ENCODE peak calls at places on chromosomes 5 and 9, in six cellular contexts. E is heart right ventricle, W is hepatocyte, U is transverse colon, M is HCT116, V is tibial artery. Y is an unnamed sample.

GRCh38 chr9:117278656-117279055 is 136.2 kb downstream of the ASTN2 start:
- DNase-seq in V (no peak), W (no peak), M (no peak), E (no peak), U (no peak), Y (no peak)

GRCh38 chr5:41508186-41508585 is 2.2 kb downstream of the PLCXD3 start:
- DNase-seq in U (no peak), M (no peak), V (no peak), W (no peak), E (no peak), Y (no peak)

GRCh38 chr5:141771031-141771430 is 89.0 kb upstream of the ARAP3 start:
- DNase-seq in E (no peak), W (peak; percentile 16), M (no peak), U (no peak), V (no peak), Y (no peak)

GRCh38 chr9:14961372-14962068 is 51.3 kb upstream of the FREM1 start:
- DNase-seq in U (peak; percentile 34), V (no peak), W (peak; percentile 58), E (no peak), M (no peak), Y (no peak)

GRCh38 chr5:52799358-52799982 is 11.8 kb downstream of the ITGA1 start:
- DNase-seq in W (peak; percentile 66), V (peak; percentile 77), U (peak; percentile 42), M (no peak), E (peak; percentile 28), Y (peak; percentile 19)

GRCh38 chr9:13705356-13705755 is 425.9 kb upstream of the MPDZ start:
- DNase-seq in W (peak; percentile 15), E (no peak), M (no peak), V (no peak), U (no peak), Y (no peak)

GRCh38 chr9:15182003-15182695 is 124.9 kb downstream of the TTC39B start:
- DNase-seq in E (no peak), M (no peak), V (no peak), W (no peak), U (no peak), Y (no peak)

GRCh38 chr5:31232273-31232888 is 38.9 kb downstream of the CDH6 start:
- DNase-seq in V (no peak), W (peak; percentile 78), M (peak; percentile 7), E (no peak), U (no peak), Y (no peak)

GRCh38 chr5:141758316-141758965 is 76.4 kb upstream of the ARAP3 start:
- DNase-seq in V (no peak), E (no peak), U (no peak), M (no peak), W (peak; percentile 29), Y (no peak)

GRCh38 chr9:131500939-131501541 is 1.7 kb upstream of the POMT1 start:
- DNase-seq in U (no peak), E (no peak), W (peak; percentile 23), V (no peak), M (no peak), Y (no peak)

GRCh38 chr5:43019293-43019614 is 20.9 kb downstream of the ANXA2R start:
- DNase-seq in W (no peak), U (no peak), E (no peak), V (no peak), M (no peak), Y (no peak)
- H3K27ac ChIP-seq in W (peak overlapping the region; percentile 93), U (peak overlapping the region; percentile 97), E (peak overlapping the region; percentile 95), V (peak overlapping the region; percentile 93), M (no peak overlapping the region), Y (peak overlapping the region; percentile 98)

GRCh38 chr9:121048175-121048574 is 1.9 kb downstream of the C5 start:
- DNase-seq in W (no peak), E (no peak), V (no peak), U (no peak), M (no peak), Y (no peak)
- H3K36me3 ChIP-seq in W (no peaks in the 10 kb centered on the region), E (no peaks in the 10 kb centered on the region), V (no peaks in the 10 kb centered on the region), U (no peaks in the 10 kb centered on the region), M (no peaks in the 10 kb centered on the region), Y (no peaks in the 10 kb centered on the region)

GRCh38 chr5:2556375-2556966 is 195.0 kb downstream of the IRX2 start:
- DNase-seq in U (no peak), M (no peak), E (no peak), V (no peak), W (no peak), Y (no peak)

GRCh38 chr5:2563046-2563445 is 188.4 kb downstream of the IRX2 start:
- DNase-seq in E (no peak), W (no peak), U (no peak), V (no peak), M (no peak), Y (no peak)

GRCh38 chr5:2562036-2562435 is 189.4 kb downstream of the IRX2 start:
- DNase-seq in V (no peak), E (no peak), U (no peak), W (no peak), M (no peak), Y (no peak)

GRCh38 chr5:2557435-2557834 is 194.0 kb downstream of the IRX2 start:
- DNase-seq in E (no peak), V (no peak), U (no peak), W (no peak), M (no peak), Y (no peak)

GRCh38 chr5:2560435-2560834 is 191.0 kb downstream of the IRX2 start:
- DNase-seq in V (no peak), M (no peak), W (no peak), E (no peak), U (no peak), Y (no peak)
- H3K27ac ChIP-seq in V (no peak overlapping the region), M (no peak overlapping the region), W (no peak overlapping the region), E (no peak overlapping the region), U (no peak overlapping the region), Y (no peak overlapping the region)

GRCh38 chr9:89362647-89363310 is 44.5 kb downstream of the SECISBP2 start:
- DNase-seq in V (peak; percentile 55), E (no peak), U (no peak), M (no peak), W (no peak), Y (no peak)
- H3K36me3 ChIP-seq in V (peaks cover 46% of the 10 kb centered on the region), E (no peaks in the 10 kb centered on the region), U (no peaks in the 10 kb centered on the region), M (peaks cover 17% of the 10 kb centered on the region), W (no peaks in the 10 kb centered on the region), Y (peaks cover 55% of the 10 kb centered on the region)

Y was measured in ascending aorta.